ENCODE peak calls at places on chromosomes 6 and 20, in ten cellular contexts. P, J, O, M, G, K, W, R, Y and N are unnamed samples.

GRCh38 chr20:62287759-62288534 is 14.8 kb upstream of the ADRM1 start:
- DNase-seq in G (no peak), O (no peak), Y (no peak), W (no peak), M (no peak), R (no peak), K (no peak), P (no peak), J (no peak), N (no peak)

GRCh38 chr6:27836783-27837635 is 75.2 kb downstream of the OR2B2 start:
- DNase-seq in J (peak), K (peak), G (peak), Y (no peak), M (no peak), R (peak), W (no peak), O (peak), P (peak), N (peak)

GRCh38 chr20:61448396-61448795 is 196.3 kb downstream of the CDH4 start:
- DNase-seq in O (no peak), K (no peak), M (no peak), R (no peak), Y (no peak), W (no peak), G (no peak), P (no peak), J (no peak), N (no peak)

GRCh38 chr6:32685603-32686002 is 19.1 kb upstream of the HLA-DQB1 start:
- DNase-seq in Y (no peak), K (no peak), J (no peak), W (no peak), G (no peak), O (peak), P (no peak), M (no peak), R (no peak), N (no peak)

GRCh38 chr6:152318278-152318677 is 318.9 kb downstream of the SYNE1 start:
- DNase-seq in W (no peak), K (no peak), Y (no peak), J (peak), O (no peak), G (no peak), P (no peak), R (no peak), M (no peak), N (no peak)

GRCh38 chr6:166567107-166567506 is 19.4 kb downstream of the RAMACL start:
- DNase-seq in O (no peak), R (no peak), K (no peak), Y (no peak), P (no peak), G (no peak), J (peak), M (no peak), W (no peak), N (no peak)

GRCh38 chr6:90079555-90080490 is 185.6 kb downstream of the GJA10 start:
- DNase-seq in P (peak), K (no peak), G (peak), M (no peak), J (no peak), W (no peak), R (no peak), Y (no peak), O (peak), N (no peak)

GRCh38 chr6:1576711-1577110 is 33.0 kb upstream of the FOXC1 start:
- DNase-seq in G (no peak), M (no peak), J (no peak), R (no peak), O (no peak), K (no peak), Y (no peak), P (no peak), W (no peak), N (no peak)